ENCODE peak calls at places on chromosomes 5 and 9, in seven cellular contexts. One of them, this sample, is unnamed.

GRCh38 chr9:37421914-37422288 is 595 bp upstream of the GRHPR start:
- DNase-seq in endothelial cell: no peak
- DNase-seq in ascending aorta: no peak
- DNase-seq in WERI-Rb-1: no peak
- DNase-seq in stimulated activated CD4-positive, alpha-beta T cell treated with anti-CD3 and anti-CD28 coated beads, Interleukin-12 subunit alpha, Interleukin-12 subunit beta, amount 100 ng/mL, for 4 hours: no peak
- DNase-seq in activated CD8-positive, alpha-beta memory T cell treated with anti-CD3 and anti-CD28 coated beads, Interleukin-2, amount 50 U/mL, for 48 hours: no peak
- DNase-seq in T-helper 2 cell: no peak
- DNase-seq in this sample: no peak

GRCh38 chr5:160514191-160514590 is 92.5 kb downstream of the PTTG1 start:
- DNase-seq in T-helper 2 cell: no peak
- DNase-seq in endothelial cell: no peak
- DNase-seq in activated CD8-positive, alpha-beta memory T cell treated with anti-CD3 and anti-CD28 coated beads, Interleukin-2, amount 50 U/mL, for 48 hours: no peak
- DNase-seq in stimulated activated CD4-positive, alpha-beta T cell treated with anti-CD3 and anti-CD28 coated beads, Interleukin-12 subunit alpha, Interleukin-12 subunit beta, amount 100 ng/mL, for 4 hours: no peak
- DNase-seq in WERI-Rb-1: no peak
- DNase-seq in ascending aorta: no peak
- DNase-seq in this sample: no peak

GRCh38 chr9:34502471-34503335 is 20.1 kb downstream of the ENHO start:
- DNase-seq in ascending aorta: no peak
- DNase-seq in endothelial cell: no peak
- DNase-seq in activated CD8-positive, alpha-beta memory T cell treated with anti-CD3 and anti-CD28 coated beads, Interleukin-2, amount 50 U/mL, for 48 hours: no peak
- DNase-seq in WERI-Rb-1: no peak
- DNase-seq in stimulated activated CD4-positive, alpha-beta T cell treated with anti-CD3 and anti-CD28 coated beads, Interleukin-12 subunit alpha, Interleukin-12 subunit beta, amount 100 ng/mL, for 4 hours: no peak
- DNase-seq in T-helper 2 cell: no peak
- DNase-seq in this sample: no peak

GRCh38 chr9:127865645-127866464 is 11.4 kb upstream of the ENG start:
- DNase-seq in stimulated activated CD4-positive, alpha-beta T cell treated with anti-CD3 and anti-CD28 coated beads, Interleukin-12 subunit alpha, Interleukin-12 subunit beta, amount 100 ng/mL, for 4 hours: no peak
- DNase-seq in activated CD8-positive, alpha-beta memory T cell treated with anti-CD3 and anti-CD28 coated beads, Interleukin-2, amount 50 U/mL, for 48 hours: no peak
- DNase-seq in ascending aorta: no peak
- DNase-seq in WERI-Rb-1: no peak
- DNase-seq in T-helper 2 cell: peak
- DNase-seq in endothelial cell: no peak
- DNase-seq in this sample: no peak

GRCh38 chr9:16869140-16869903 is 1.1 kb downstream of the BNC2 start:
- DNase-seq in T-helper 2 cell: no peak
- DNase-seq in stimulated activated CD4-positive, alpha-beta T cell treated with anti-CD3 and anti-CD28 coated beads, Interleukin-12 subunit alpha, Interleukin-12 subunit beta, amount 100 ng/mL, for 4 hours: no peak
- DNase-seq in WERI-Rb-1: no peak
- DNase-seq in ascending aorta: no peak
- DNase-seq in activated CD8-positive, alpha-beta memory T cell treated with anti-CD3 and anti-CD28 coated beads, Interleukin-2, amount 50 U/mL, for 48 hours: no peak
- DNase-seq in endothelial cell: no peak
- DNase-seq in this sample: no peak

GRCh38 chr9:98890256-98890655 is 53.5 kb upstream of the COL15A1 start:
- DNase-seq in WERI-Rb-1: no peak
- DNase-seq in endothelial cell: no peak
- DNase-seq in stimulated activated CD4-positive, alpha-beta T cell treated with anti-CD3 and anti-CD28 coated beads, Interleukin-12 subunit alpha, Interleukin-12 subunit beta, amount 100 ng/mL, for 4 hours: no peak
- DNase-seq in T-helper 2 cell: no peak
- DNase-seq in ascending aorta: peak
- DNase-seq in activated CD8-positive, alpha-beta memory T cell treated with anti-CD3 and anti-CD28 coated beads, Interleukin-2, amount 50 U/mL, for 48 hours: no peak
- DNase-seq in this sample: no peak

GRCh38 chr9:137945581-137945980 is 68.0 kb downstream of the CACNA1B start:
- DNase-seq in ascending aorta: no peak
- DNase-seq in stimulated activated CD4-positive, alpha-beta T cell treated with anti-CD3 and anti-CD28 coated beads, Interleukin-12 subunit alpha, Interleukin-12 subunit beta, amount 100 ng/mL, for 4 hours: no peak
- DNase-seq in T-helper 2 cell: no peak
- DNase-seq in WERI-Rb-1: no peak
- DNase-seq in endothelial cell: no peak
- DNase-seq in activated CD8-positive, alpha-beta memory T cell treated with anti-CD3 and anti-CD28 coated beads, Interleukin-2, amount 50 U/mL, for 48 hours: no peak
- DNase-seq in this sample: no peak

GRCh38 chr5:79932510-79933504 is 58.3 kb downstream of the MTX3 start:
- DNase-seq in WERI-Rb-1: no peak
- DNase-seq in T-helper 2 cell: peak
- DNase-seq in endothelial cell: no peak
- DNase-seq in stimulated activated CD4-positive, alpha-beta T cell treated with anti-CD3 and anti-CD28 coated beads, Interleukin-12 subunit alpha, Interleukin-12 subunit beta, amount 100 ng/mL, for 4 hours: no peak
- DNase-seq in activated CD8-positive, alpha-beta memory T cell treated with anti-CD3 and anti-CD28 coated beads, Interleukin-2, amount 50 U/mL, for 48 hours: no peak
- DNase-seq in ascending aorta: no peak
- DNase-seq in this sample: no peak

GRCh38 chr5:158287643-158288228 is 428.8 kb upstream of the CLINT1 start:
- DNase-seq in activated CD8-positive, alpha-beta memory T cell treated with anti-CD3 and anti-CD28 coated beads, Interleukin-2, amount 50 U/mL, for 48 hours: no peak
- DNase-seq in T-helper 2 cell: no peak
- DNase-seq in WERI-Rb-1: no peak
- DNase-seq in endothelial cell: no peak
- DNase-seq in ascending aorta: peak
- DNase-seq in stimulated activated CD4-positive, alpha-beta T cell treated with anti-CD3 and anti-CD28 coated beads, Interleukin-12 subunit alpha, Interleukin-12 subunit beta, amount 100 ng/mL, for 4 hours: no peak
- DNase-seq in this sample: peak